ENCODE peak calls at places on chromosomes 11 and 22, in seven cellular contexts. P is tibial nerve, R is body of pancreas, B is NB4, N is HCT116, J is stomach, D is A549. L is an unnamed sample.

GRCh38 chr11:60428517-60428916 is 855 bp upstream of the MS4A5 start:
- DNase-seq in R (no peak), B (peak), D (peak), J (no peak), N (peak), P (no peak), L (no peak)

GRCh38 chr11:130580372-130580771 is 131.9 kb downstream of the ADAMTS15 start:
- DNase-seq in B (no peak), P (no peak), D (peak), R (no peak), N (peak), J (no peak), L (no peak)

GRCh38 chr11:70698871-70699270 is 300.5 kb downstream of the CTTN start:
- DNase-seq in J (no peak), D (no peak), N (no peak), P (no peak), R (no peak), B (no peak), L (no peak)

GRCh38 chr22:49566693-49567092 is 261.0 kb downstream of the BRD1 start:
- DNase-seq in B (peak), J (no peak), P (peak), N (no peak), D (no peak), R (no peak), L (no peak)

GRCh38 chr22:22798716-22799115 is 88.9 kb upstream of the IGLL5 start:
- DNase-seq in N (no peak), D (no peak), B (no peak), J (no peak), R (no peak), P (no peak), L (no peak)

GRCh38 chr11:104926771-104927470 is 28.7 kb upstream of the CASP12 start:
- DNase-seq in B (no peak), P (no peak), D (no peak), N (no peak), J (no peak), R (no peak), L (no peak)

GRCh38 chr22:29459773-29460172 is 20.2 kb upstream of the NEFH start:
- DNase-seq in R (no peak), B (no peak), N (no peak), P (no peak), D (no peak), J (no peak), L (no peak)

GRCh38 chr11:128482512-128483191 is 104.7 kb downstream of the ETS1 start:
- DNase-seq in N (no peak), P (no peak), D (no peak), J (no peak), R (no peak), B (peak), L (no peak)

GRCh38 chr11:116697011-116697410 is 75.8 kb downstream of the BUD13 start:
- DNase-seq in N (no peak), R (no peak), P (no peak), J (no peak), D (no peak), B (no peak), L (no peak)

GRCh38 chr22:19266547-19267086 is 24.9 kb downstream of the CLTCL1 start:
- DNase-seq in P (no peak), J (no peak), D (no peak), R (no peak), B (no peak), N (no peak), L (no peak)

GRCh38 chr11:74037309-74037708 is 28.4 kb upstream of the UCP3 start:
- DNase-seq in D (peak), B (no peak), J (no peak), P (no peak), R (no peak), N (peak), L (no peak)

GRCh38 chr11:119764108-119764874 is 35.3 kb upstream of the NECTIN1 start:
- DNase-seq in B (no peak), P (no peak), J (no peak), R (peak), D (no peak), N (no peak), L (no peak)

GRCh38 chr11:33692013-33692504 is 8.6 kb downstream of the C11orf91 start:
- DNase-seq in R (peak), J (peak), B (no peak), N (peak), D (peak), P (peak), L (no peak)

GRCh38 chr22:50326225-50326958 is 420 bp downstream of the DENND6B start:
- DNase-seq in R (no peak), N (no peak), P (no peak), B (no peak), J (no peak), D (no peak), L (no peak)

GRCh38 chr11:14446701-14447169 is 52.9 kb downstream of the COPB1 start:
- DNase-seq in B (no peak), J (no peak), P (no peak), N (no peak), D (peak), R (no peak), L (no peak)

GRCh38 chr11:68930991-68931855 is 27.5 kb downstream of the IGHMBP2 start:
- DNase-seq in B (no peak), N (no peak), J (no peak), P (no peak), R (no peak), D (no peak), L (no peak)

GRCh38 chr11:26227311-26227710 is 104.6 kb upstream of the ANO3 start:
- DNase-seq in N (no peak), D (peak), J (no peak), B (peak), R (no peak), P (no peak), L (no peak)

GRCh38 chr22:34992672-34993071 is 73.3 kb upstream of the ISX start:
- DNase-seq in B (no peak), P (no peak), R (no peak), D (no peak), N (no peak), J (no peak), L (no peak)

GRCh38 chr11:106137061-106137460 is 59.6 kb downstream of the AASDHPPT start:
- DNase-seq in D (no peak), J (no peak), N (no peak), R (no peak), P (no peak), B (no peak), L (no peak)

GRCh38 chr11:2769779-2770555 is 70.2 kb upstream of the KCNQ1OT1 start:
- DNase-seq in J (no peak), B (no peak), D (no peak), P (peak), R (peak), N (no peak), L (no peak)

DNA sequence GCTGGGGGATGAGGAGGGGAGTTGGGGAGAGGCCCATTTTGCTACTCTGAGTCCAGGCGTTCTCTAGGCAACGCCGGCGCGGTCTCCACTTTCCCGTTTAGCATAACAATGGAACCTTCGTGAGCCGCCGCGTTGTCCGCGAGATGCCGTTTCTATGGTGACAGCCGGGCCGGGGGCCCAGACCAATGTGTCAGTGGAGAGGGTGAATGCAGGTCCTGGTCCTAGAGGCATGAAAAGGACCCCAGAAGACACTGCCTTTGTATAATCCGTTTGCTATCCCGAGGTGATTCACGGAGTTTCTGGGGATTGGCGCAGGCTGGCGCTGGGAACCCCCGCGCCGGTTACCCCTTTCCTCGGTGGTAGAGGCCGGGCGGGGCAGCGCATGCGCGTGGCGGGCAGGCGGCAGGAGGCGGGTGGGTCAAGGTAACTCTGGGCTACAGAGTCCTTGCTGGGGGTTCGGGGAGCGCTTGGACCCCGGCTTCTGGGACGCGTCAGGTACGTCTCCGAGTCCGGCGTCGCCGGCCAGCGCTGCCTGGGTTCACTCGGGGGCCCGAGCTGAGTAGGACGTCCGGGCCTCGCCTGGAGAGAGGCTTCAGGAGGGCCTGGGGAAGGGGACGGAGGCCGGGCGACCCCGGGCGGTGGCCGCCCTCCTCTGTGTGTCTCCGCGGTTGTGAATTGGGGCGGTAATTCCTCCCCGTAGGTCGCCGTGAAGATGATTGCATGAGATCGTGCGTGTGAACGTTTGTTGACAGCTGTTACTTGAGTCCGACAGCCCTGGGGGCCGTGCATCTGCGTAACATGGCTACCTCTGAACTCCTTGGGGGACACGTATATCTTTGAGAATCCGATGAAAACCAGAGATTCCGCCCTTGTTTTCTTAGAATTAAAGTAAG is at the start of the genes CBY1 and FAM227A:
- DNase-seq in P (peak), J (peak), N (peak), D (peak), R (peak), B (peak), L (peak)
- TF ChIP-seq POLR2A in P (peak), J (no peak), N (no peak), D (peak), R (peak), B (peak), L (peak)

GRCh38 chr11:118530180-118530682 is 761 bp upstream of the TMEM25 start:
- DNase-seq in B (no peak), J (peak), P (no peak), R (peak), D (no peak), N (no peak), L (no peak)

GRCh38 chr11:118532091-118532490 is 1.1 kb downstream of the TMEM25 start:
- DNase-seq in R (no peak), N (no peak), B (no peak), P (no peak), J (no peak), D (no peak), L (no peak)

GRCh38 chr11:118529584-118530175 is 1.3 kb upstream of the TMEM25 start:
- DNase-seq in R (no peak), D (no peak), B (no peak), J (no peak), P (no peak), N (no peak), L (no peak)

GRCh38 chr11:118531597-118532084 is 649 bp downstream of the TMEM25 start:
- DNase-seq in N (no peak), R (no peak), P (no peak), B (no peak), D (no peak), J (no peak), L (no peak)

DNA sequence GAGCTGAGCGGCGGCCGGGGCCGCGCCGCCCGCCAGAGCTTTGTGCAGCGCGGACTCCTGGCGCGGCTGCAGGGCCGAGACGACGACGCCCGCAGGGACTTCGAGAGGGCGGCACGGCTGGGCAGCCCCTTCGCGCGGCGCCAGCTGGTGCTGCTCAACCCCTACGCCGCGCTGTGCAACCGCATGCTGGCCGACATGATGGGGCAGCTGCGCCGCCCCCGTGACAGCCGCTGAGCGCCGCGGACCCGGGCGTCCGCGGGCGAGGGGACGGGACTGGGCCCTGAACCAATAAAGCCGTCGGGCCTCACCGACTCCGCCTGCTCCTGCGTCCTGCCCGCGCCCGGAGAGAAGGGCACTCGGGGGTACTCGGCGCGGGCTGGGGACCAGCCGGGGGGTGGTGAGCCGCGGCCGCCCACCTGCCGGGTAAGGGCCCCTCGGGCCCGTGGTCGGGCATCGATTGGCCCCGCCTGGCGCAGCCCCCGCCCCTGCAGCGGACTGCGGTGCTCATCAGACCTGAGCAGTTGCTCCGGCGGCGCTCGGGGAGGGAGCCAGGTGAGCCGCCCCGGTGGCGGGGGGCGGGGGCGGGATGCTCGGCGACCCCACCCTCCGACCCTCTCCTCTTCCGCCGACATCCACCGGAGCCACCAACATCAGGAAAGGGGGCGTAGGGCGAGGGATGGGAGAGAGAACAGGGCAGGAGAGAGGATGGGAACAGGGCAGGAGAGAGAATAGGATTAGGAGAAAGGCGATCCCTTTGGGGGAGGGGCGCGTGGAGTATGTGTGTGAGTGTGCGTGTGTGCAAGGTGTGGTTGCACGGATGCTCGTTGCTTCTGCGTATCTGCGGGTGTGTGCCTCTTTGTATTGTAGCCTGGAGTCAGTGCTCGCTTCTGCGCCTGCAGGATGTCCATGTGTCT is at the start of gene TMEM25:
- DNase-seq in J (peak), D (no peak), R (peak), N (no peak), B (peak), P (no peak), L (peak)
- TF ChIP-seq POLR2A in J (no peak), D (no peak), R (peak), N (no peak), B (no peak), P (no peak), L (no peak)

GRCh38 chr11:57325735-57326048 is 940 bp upstream of the TNKS1BP1 start:
- DNase-seq in P (peak), J (peak), R (peak), D (peak), N (no peak), B (no peak), L (no peak)
- TF ChIP-seq POLR2A in P (no peak), J (no peak), R (no peak), D (no peak), N (no peak), B (no peak), L (no peak)

GRCh38 chr11:65851811-65852507 is 6.0 kb downstream of the CFL1 start:
- DNase-seq in N (no peak), R (no peak), P (no peak), J (no peak), D (no peak), B (no peak), L (no peak)

GRCh38 chr11:65850217-65851082 is 7.5 kb downstream of the CFL1 start:
- DNase-seq in J (no peak), R (no peak), P (no peak), N (no peak), D (no peak), B (no peak), L (no peak)

GRCh38 chr11:65849771-65850216 is 8.2 kb downstream of the CFL1 start:
- DNase-seq in R (no peak), P (no peak), B (no peak), N (no peak), D (no peak), J (no peak), L (no peak)

GRCh38 chr11:65852508-65853248 is 5.3 kb downstream of the CFL1 start:
- DNase-seq in D (no peak), B (no peak), R (no peak), J (no peak), P (no peak), N (no peak), L (no peak)

DNA sequence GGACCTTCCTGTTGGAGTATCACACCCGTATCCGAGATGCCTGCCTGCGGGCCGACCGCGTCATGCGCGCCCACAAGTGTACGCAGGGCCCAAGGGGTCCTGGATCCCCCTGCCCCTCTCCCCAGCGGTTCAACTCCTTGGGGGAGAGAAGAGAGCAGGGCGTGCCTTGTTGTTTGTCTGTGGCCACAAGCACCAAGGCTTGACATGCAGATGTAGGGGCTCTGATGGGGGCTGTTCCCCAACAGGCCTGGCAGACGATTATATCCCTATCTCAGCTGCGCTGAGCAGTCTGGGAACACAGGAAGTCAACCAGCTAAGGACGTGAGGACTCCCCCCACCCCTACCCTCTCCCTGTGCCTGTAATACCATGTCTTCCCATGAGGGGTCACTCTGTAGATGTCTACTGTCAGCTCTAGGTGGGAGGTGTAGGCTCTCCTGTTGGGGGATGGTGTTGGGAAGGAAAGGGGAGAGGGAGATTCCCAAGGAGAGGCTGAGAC is 6.8 kb downstream of the CFL1 start:
- DNase-seq in P (no peak), D (peak), N (no peak), J (no peak), R (no peak), B (peak), L (peak)
- TF ChIP-seq POLR2A in P (no peak), D (no peak), N (no peak), J (no peak), R (no peak), B (no peak), L (no peak)

GRCh38 chr22:17264321-17265052 is 45.3 kb upstream of the ADA2 start:
- DNase-seq in P (no peak), D (no peak), J (no peak), R (no peak), N (no peak), B (no peak), L (no peak)
- TF ChIP-seq POLR2A in P (no peak), D (no peak), J (no peak), R (no peak), N (no peak), B (no peak), L (no peak)

DNA sequence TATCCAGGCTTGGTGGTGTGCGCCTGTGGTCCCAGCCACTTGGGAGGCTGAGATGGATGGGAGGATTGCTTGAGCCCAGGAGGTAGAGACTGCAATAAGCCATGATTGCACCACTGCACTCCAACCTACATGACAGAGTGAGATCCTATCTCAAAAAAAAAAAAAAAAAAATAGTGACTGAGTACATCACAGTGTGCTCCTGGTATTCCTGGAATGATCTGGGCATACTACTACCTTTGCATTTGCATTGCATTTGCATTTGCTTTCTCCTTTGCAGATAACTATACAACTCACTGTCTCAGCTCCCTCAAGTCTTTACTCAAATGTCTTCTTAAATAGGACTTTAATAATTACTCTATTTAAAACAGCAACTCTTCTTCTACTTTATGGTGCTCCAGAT is 51.8 kb downstream of the DLG2 start:
- DNase-seq in J (no peak), N (no peak), R (no peak), B (no peak), D (no peak), P (no peak), L (no peak)
- TF ChIP-seq POLR2A in J (no peak), N (no peak), R (no peak), B (no peak), D (no peak), P (no peak), L (no peak)

GRCh38 chr11:108115495-108116140 is 5.7 kb upstream of the ACAT1 start:
- DNase-seq in D (peak), P (peak), N (no peak), J (peak), B (no peak), R (peak), L (peak)
- TF ChIP-seq POLR2A in D (no peak), P (no peak), N (no peak), J (no peak), B (no peak), R (no peak), L (no peak)

GRCh38 chr11:65134240-65134951 is at the start of gene SYVN1:
- DNase-seq in B (peak), R (peak), P (peak), D (peak), J (peak), N (peak), L (peak)
- TF ChIP-seq POLR2A in B (peak), R (peak), P (peak), D (peak), J (peak), N (peak), L (peak)

DNA sequence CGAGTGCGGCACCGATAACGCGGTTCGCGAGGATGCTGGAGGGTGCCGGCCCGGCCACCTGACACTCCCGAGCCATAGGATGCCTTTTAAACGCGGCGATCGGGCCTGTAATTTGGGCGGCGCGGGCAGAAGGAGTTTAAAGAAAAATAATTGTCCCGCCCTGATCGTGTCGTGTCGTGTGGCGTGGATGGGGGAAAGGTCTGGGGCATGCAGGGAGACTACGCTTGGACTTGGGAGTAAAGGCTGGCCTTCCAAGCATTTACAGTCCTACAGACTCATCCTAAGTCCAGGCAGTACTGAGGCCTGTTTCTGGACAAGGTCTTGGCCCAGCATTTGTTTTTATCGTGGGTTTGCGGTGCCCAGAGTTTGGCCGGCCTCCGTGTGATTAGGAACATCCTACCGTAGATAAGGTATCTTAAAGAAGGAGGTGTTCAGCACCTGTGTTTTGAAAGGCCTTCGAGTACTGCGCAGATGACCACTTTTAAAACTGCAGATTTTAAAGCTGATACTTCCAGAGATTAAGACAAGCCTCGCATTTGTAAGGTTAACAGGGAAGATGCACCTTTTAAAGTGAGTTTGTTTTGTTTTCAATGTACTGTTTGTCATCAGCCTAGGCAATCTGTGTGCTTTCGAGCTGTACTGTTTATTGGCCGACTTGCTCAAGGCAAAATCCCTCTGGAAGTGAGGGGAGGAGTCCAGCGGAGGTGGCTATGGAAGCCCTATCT is 1.5 kb downstream of the WEE1 start:
- DNase-seq in B (peak), R (peak), D (peak), P (peak), N (peak), J (peak), L (peak)
- TF ChIP-seq POLR2A in B (no peak), R (peak), D (no peak), P (no peak), N (no peak), J (no peak), L (peak)

L was measured in erythroblast.